ENCODE peak calls at places on chromosomes 2 and 18, in four cellular contexts. One of them, this sample, is unnamed.

GRCh38 chr2:187862715-187863114 is 308.5 kb upstream of the TFPI start:
- DNase-seq in H9: no peak
- DNase-seq in neuronal stem cell: no peak
- DNase-seq in IMR-90: no peak
- DNase-seq in this sample: no peak

GRCh38 chr2:226758886-226759660 is 40.5 kb downstream of the IRS1 start:
- DNase-seq in H9: no peak
- DNase-seq in IMR-90: peak
- DNase-seq in neuronal stem cell: no peak
- DNase-seq in this sample: no peak

GRCh38 chr2:174327958-174328308 is 6.8 kb upstream of the SP9 start:
- DNase-seq in H9: no peak
- DNase-seq in neuronal stem cell: peak
- DNase-seq in IMR-90: no peak
- DNase-seq in this sample: peak

GRCh38 chr18:70139138-70139537 is 66.3 kb downstream of the RTTN start:
- DNase-seq in IMR-90: no peak
- DNase-seq in neuronal stem cell: no peak
- DNase-seq in H9: no peak
- DNase-seq in this sample: no peak

GRCh38 chr18:41949206-41949920 is 5.7 kb upstream of the PIK3C3 start:
- DNase-seq in neuronal stem cell: no peak
- DNase-seq in IMR-90: peak
- DNase-seq in H9: no peak
- DNase-seq in this sample: no peak

GRCh38 chr18:11040823-11041712 is 108.3 kb downstream of the PIEZO2 start:
- DNase-seq in neuronal stem cell: peak
- DNase-seq in H9: peak
- DNase-seq in IMR-90: peak
- DNase-seq in this sample: peak

GRCh38 chr2:179428659-179429058 is 164.0 kb upstream of the SESTD1 start:
- DNase-seq in neuronal stem cell: no peak
- DNase-seq in IMR-90: no peak
- DNase-seq in H9: no peak
- DNase-seq in this sample: peak

GRCh38 chr18:3119401-3120323 is 100.1 kb downstream of the MYOM1 start:
- DNase-seq in neuronal stem cell: no peak
- DNase-seq in H9: no peak
- DNase-seq in IMR-90: no peak
- DNase-seq in this sample: no peak

GRCh38 chr2:59936031-59936430 is 617.4 kb downstream of the BCL11A start:
- DNase-seq in H9: no peak
- DNase-seq in neuronal stem cell: no peak
- DNase-seq in IMR-90: no peak
- DNase-seq in this sample: no peak

GRCh38 chr2:218166791-218167190 is at the start of gene CXCR1:
- DNase-seq in H9: no peak
- DNase-seq in neuronal stem cell: no peak
- DNase-seq in IMR-90: no peak
- DNase-seq in this sample: no peak

GRCh38 chr2:86055314-86055713 is 50.4 kb downstream of the POLR1A start:
- DNase-seq in IMR-90: no peak
- DNase-seq in H9: no peak
- DNase-seq in neuronal stem cell: no peak
- DNase-seq in this sample: no peak

GRCh38 chr18:9182852-9183399 is 46.3 kb downstream of the ANKRD12 start:
- DNase-seq in H9: no peak
- DNase-seq in neuronal stem cell: no peak
- DNase-seq in IMR-90: no peak
- DNase-seq in this sample: no peak

GRCh38 chr2:6941299-6942046 is 24.3 kb downstream of the RNF144A start:
- DNase-seq in neuronal stem cell: no peak
- DNase-seq in H9: no peak
- DNase-seq in IMR-90: no peak
- DNase-seq in this sample: no peak
- H2BK120ac ChIP-seq in neuronal stem cell: no peak
- H2BK120ac ChIP-seq in H9: no peak
- H2BK120ac ChIP-seq in IMR-90: no peak
- H2BK120ac ChIP-seq in this sample: no peak

GRCh38 chr18:79611040-79611681 is 68.4 kb upstream of the CTDP1 start:
- DNase-seq in neuronal stem cell: no peak
- DNase-seq in IMR-90: peak
- DNase-seq in H9: no peak
- DNase-seq in this sample: peak

GRCh38 chr18:79612291-79613108 is 67.1 kb upstream of the CTDP1 start:
- DNase-seq in IMR-90: no peak
- DNase-seq in H9: no peak
- DNase-seq in neuronal stem cell: no peak
- DNase-seq in this sample: no peak

GRCh38 chr18:79609021-79609461 is 70.6 kb upstream of the CTDP1 start:
- DNase-seq in neuronal stem cell: no peak
- DNase-seq in H9: no peak
- DNase-seq in IMR-90: no peak
- DNase-seq in this sample: no peak

GRCh38 chr18:79609841-79610281 is 69.7 kb upstream of the CTDP1 start:
- DNase-seq in H9: no peak
- DNase-seq in neuronal stem cell: no peak
- DNase-seq in IMR-90: no peak
- DNase-seq in this sample: no peak

DNA sequence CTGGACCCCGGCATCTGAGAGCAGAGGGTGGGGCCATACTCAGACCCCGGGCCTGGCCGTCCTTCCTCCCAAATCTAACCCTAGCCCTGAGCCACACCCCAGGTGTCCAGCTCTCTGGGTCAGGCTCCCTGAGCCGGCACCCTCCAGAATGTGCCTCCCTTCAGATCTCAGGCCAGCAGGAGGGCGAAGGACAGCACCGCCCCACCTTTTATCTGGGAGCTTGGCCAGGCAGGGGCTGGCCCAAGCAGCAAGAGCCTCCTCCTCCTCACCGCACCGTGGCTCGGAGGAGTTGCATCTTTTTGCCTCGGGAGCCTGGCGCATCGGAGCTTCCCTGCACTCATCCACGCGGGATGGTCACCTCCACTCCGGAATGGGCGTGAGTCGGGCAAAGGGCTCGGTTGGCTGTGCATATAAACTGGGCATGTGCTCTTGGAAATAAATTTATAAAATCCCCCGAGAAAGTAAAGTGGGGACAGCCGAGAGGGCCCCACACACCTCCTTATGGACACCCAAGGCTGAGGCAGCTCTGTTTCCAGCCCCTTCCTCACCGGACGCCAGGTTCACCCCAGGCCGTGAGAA is 69.1 kb upstream of the CTDP1 start:
- DNase-seq in H9: no peak
- DNase-seq in neuronal stem cell: no peak
- DNase-seq in IMR-90: no peak
- DNase-seq in this sample: no peak
- H3K9ac ChIP-seq in H9: no peak
- H3K9ac ChIP-seq in neuronal stem cell: no peak
- H3K9ac ChIP-seq in IMR-90: no peak
- H3K9ac ChIP-seq in this sample: peak

GRCh38 chr2:149330127-149331022 is at the start of gene LYPD6:
- DNase-seq in neuronal stem cell: peak
- DNase-seq in H9: peak
- DNase-seq in IMR-90: peak
- DNase-seq in this sample: peak

GRCh38 chr2:149329068-149329467 is 1.3 kb upstream of the LYPD6 start:
- DNase-seq in neuronal stem cell: no peak
- DNase-seq in IMR-90: no peak
- DNase-seq in H9: peak
- DNase-seq in this sample: no peak

GRCh38 chr2:149329470-149330126 is 789 bp upstream of the LYPD6 start:
- DNase-seq in H9: peak
- DNase-seq in IMR-90: peak
- DNase-seq in neuronal stem cell: peak
- DNase-seq in this sample: peak

GRCh38 chr2:149332364-149332763 is 2.0 kb downstream of the LYPD6 start:
- DNase-seq in H9: no peak
- DNase-seq in neuronal stem cell: no peak
- DNase-seq in IMR-90: no peak
- DNase-seq in this sample: no peak

GRCh38 chr2:149331023-149331400 is 625 bp downstream of the LYPD6 start:
- DNase-seq in H9: no peak
- DNase-seq in IMR-90: no peak
- DNase-seq in neuronal stem cell: no peak
- DNase-seq in this sample: peak
- H2BK15ac ChIP-seq in H9: no peak
- H2BK15ac ChIP-seq in IMR-90: no peak
- H2BK15ac ChIP-seq in neuronal stem cell: peak
- H2BK15ac ChIP-seq in this sample: no peak

GRCh38 chr2:1744151-1744445 is 217 bp downstream of the PXDN start:
- DNase-seq in neuronal stem cell: peak
- DNase-seq in H9: peak
- DNase-seq in IMR-90: no peak
- DNase-seq in this sample: no peak
- H2BK120ac ChIP-seq in neuronal stem cell: no peak
- H2BK120ac ChIP-seq in H9: no peak
- H2BK120ac ChIP-seq in IMR-90: peak
- H2BK120ac ChIP-seq in this sample: peak

This sample was measured in mesendoderm.